ENCODE peak calls at places on chromosome 5, in four cellular contexts. H, K, S and R are unnamed samples.

GRCh38 chr5:107840161-107840560 is 169.4 kb upstream of the EFNA5 start:
- DNase-seq in H (no peak), K (no peak), S (peak; percentile 94), R (no peak)

GRCh38 chr5:10479226-10479721 is 37.6 kb downstream of the ROPN1L start:
- DNase-seq in H (no peak), K (no peak), S (peak; percentile 74), R (no peak)

GRCh38 chr5:148147415-148147814 is 20.9 kb upstream of the SPINK14 start:
- DNase-seq in H (no peak), K (no peak), S (no peak), R (peak; percentile 53)

GRCh38 chr5:67361932-67362729 is 165.5 kb upstream of the CD180 start:
- DNase-seq in H (no peak), K (no peak), S (no peak), R (no peak)

GRCh38 chr5:134840811-134841210 is 5.0 kb upstream of the C5orf24 start:
- DNase-seq in H (no peak), K (no peak), S (peak; percentile 72), R (no peak)

GRCh38 chr5:157513182-157513581 is 53.2 kb downstream of the NIPAL4 start:
- DNase-seq in H (no peak), K (no peak), S (no peak), R (peak; percentile 46)

GRCh38 chr5:170792878-170793277 is 9.4 kb downstream of the GABRP start:
- DNase-seq in H (no peak), K (no peak), S (no peak), R (no peak)

GRCh38 chr5:73826761-73827450 is 200.9 kb downstream of the ARHGEF28 start:
- DNase-seq in H (no peak), K (no peak), S (peak; percentile 41), R (no peak)

GRCh38 chr5:181205735-181206401 is 872 bp upstream of the TRIM7 start:
- DNase-seq in H (no peak), K (no peak), S (no peak), R (peak; percentile 60)

GRCh38 chr5:57041570-57041969 is 89.6 kb upstream of the MIER3 start:
- DNase-seq in H (no peak), K (no peak), S (no peak), R (no peak)

GRCh38 chr5:57037355-57037754 is 85.4 kb upstream of the MIER3 start:
- DNase-seq in H (peak; percentile 58), K (peak; percentile 69), S (peak; percentile 84), R (no peak)

GRCh38 chr5:57036621-57037160 is 84.8 kb upstream of the MIER3 start:
- DNase-seq in H (no peak), K (no peak), S (no peak), R (no peak)

DNA sequence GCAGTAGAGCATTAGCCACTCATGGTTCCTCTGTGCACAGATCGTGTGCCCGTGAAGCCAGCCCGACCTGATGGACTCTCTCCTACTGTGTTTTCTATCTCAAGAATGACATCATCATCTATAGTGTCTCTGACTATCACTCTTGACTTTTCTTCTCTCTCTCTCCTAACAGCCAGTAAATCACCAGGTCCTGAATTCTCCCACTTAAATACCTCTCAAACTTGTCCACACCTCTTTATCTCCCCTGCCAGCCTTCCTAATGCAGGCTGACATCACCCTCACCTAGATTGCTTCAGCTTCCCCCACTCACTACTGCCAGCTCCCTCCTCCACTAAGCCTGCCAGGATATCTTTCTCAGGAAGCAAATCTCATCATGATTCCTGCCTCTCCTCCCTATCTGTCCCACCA is 90.6 kb upstream of the MIER3 start:
- DNase-seq in H (no peak), K (no peak), S (peak; percentile 86), R (no peak)
- H3K79me2 ChIP-seq in H (no peaks in the 10 kb centered on the region), K (no peaks in the 10 kb centered on the region), S (no peaks in the 10 kb centered on the region), R (no peaks in the 10 kb centered on the region)

GRCh38 chr5:444226-444625 is 1.2 kb downstream of the EXOC3 start:
- DNase-seq in H (no peak), K (no peak), S (no peak), R (no peak)

GRCh38 chr5:443239-444151 is 519 bp downstream of the EXOC3 start:
- DNase-seq in H (no peak), K (peak; percentile 33), S (no peak), R (no peak)

GRCh38 chr5:440413-441180 is 2.4 kb upstream of the EXOC3 start:
- DNase-seq in H (no peak), K (peak; percentile 7), S (no peak), R (no peak)

GRCh38 chr5:441996-442334 is 1.0 kb upstream of the EXOC3 start:
- DNase-seq in H (no peak), K (peak; percentile 20), S (no peak), R (no peak)

GRCh38 chr5:442335-443238 is at the start of gene EXOC3:
- DNase-seq in H (peak; percentile 81), K (peak; percentile 70), S (peak; percentile 74), R (peak; percentile 80)
- H2BK5ac ChIP-seq in H (no peak within 1 kb of the TSS), K (no peak within 1 kb of the TSS), S (no peak within 1 kb of the TSS), R (peak within 1 kb of the TSS; percentile 8)

GRCh38 chr5:65874241-65874640 is 52.1 kb upstream of the ERBIN start:
- DNase-seq in H (no peak), K (no peak), S (no peak), R (no peak)
- H3K4me2 ChIP-seq in H (no peak overlapping the region), K (no peak overlapping the region), S (no peak overlapping the region), R (no peak overlapping the region)

GRCh38 chr5:16456103-16456832 is 9.3 kb downstream of the ZNF622 start:
- DNase-seq in H (no peak), K (no peak), S (peak; percentile 88), R (peak; percentile 91)
- H3K79me2 ChIP-seq in H (peaks cover 17% of the 10 kb centered on the region), K (no peaks in the 10 kb centered on the region), S (peaks cover 5% of the 10 kb centered on the region), R (no peaks in the 10 kb centered on the region)

GRCh38 chr5:114266374-114266773 is 95.5 kb upstream of the KCNN2 start:
- DNase-seq in H (no peak), K (no peak), S (no peak), R (no peak)
- H2BK5ac ChIP-seq in H (no peak overlapping the region), K (no peak overlapping the region), S (no peak overlapping the region), R (no peak overlapping the region)

DNA sequence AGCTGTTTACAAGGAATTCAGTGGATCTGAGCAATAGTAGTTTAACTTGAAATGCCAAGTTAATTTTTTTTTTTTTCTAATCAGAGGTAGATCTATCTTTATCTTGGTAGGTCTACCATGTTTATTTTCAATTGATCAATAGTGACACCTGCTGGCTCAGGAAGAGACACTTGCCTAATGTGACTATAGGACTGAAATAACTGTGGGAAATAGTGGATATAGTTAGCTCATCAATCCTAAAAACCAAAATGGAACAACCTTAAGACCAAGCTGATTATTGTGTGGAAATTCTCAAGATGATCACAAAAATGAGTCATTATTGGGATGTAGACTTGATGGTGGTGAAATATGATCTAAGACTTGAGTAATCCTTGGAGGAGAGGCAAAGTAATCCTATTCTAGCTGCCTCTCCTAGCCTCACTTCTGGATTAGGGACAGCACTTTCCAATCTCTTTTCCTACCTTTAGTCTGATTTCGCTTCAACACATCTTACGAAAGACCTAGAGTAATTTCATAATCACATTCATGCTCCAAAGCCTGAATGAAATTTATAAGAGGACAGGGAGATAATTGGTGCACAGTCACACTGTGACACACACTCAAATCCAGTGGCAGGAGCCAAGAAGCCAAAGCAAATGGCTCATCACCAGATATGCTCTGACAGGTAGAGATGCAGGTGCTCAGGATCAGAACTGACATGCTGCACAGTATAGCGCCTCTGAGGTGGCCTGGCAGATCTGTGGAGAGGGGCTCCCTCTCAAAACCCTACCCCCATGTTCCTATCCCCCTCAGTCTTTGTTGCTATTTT is 156.3 kb downstream of the HMHB1 start:
- DNase-seq in H (no peak), K (no peak), S (peak; percentile 76), R (peak; percentile 19)
- H3K4me2 ChIP-seq in H (no peak overlapping the region), K (no peak overlapping the region), S (no peak overlapping the region), R (no peak overlapping the region)

GRCh38 chr5:88785396-88786216 is 97.4 kb downstream of the MEF2C start:
- DNase-seq in H (no peak), K (no peak), S (peak; percentile 79), R (peak; percentile 80)
- H3K79me2 ChIP-seq in H (no peaks in the 10 kb centered on the region), K (no peaks in the 10 kb centered on the region), S (no peaks in the 10 kb centered on the region), R (no peaks in the 10 kb centered on the region)